ENCODE peak calls at places on chromosomes 11 and 22, in nine cellular contexts. F is M059J; U is HFF-Myc; N is CD4-positive, alpha-beta memory T cell; L is mammary epithelial cell; P is NCI-H1092; S is stimulated activated naive CD8-positive, alpha-beta T cell treated with anti-CD3 and anti-CD28 coated beads, Interleukin-15, amount 100 ng/mL, for 72 hours; J is H54; G is substantia nigra. H is an unnamed sample.

GRCh38 chr11:14358729-14359439 is at the start of gene RRAS2:
- DNase-seq in F (peak), U (no peak), N (peak), L (peak), P (peak), S (peak), J (peak), G (no peak), H (no peak)

GRCh38 chr11:40186401-40187091 is 1272.9 kb downstream of the LRRC4C start:
- DNase-seq in F (no peak), U (no peak), N (no peak), L (no peak), P (peak), S (no peak), J (no peak), G (no peak), H (no peak)

GRCh38 chr11:77236901-77237300 is 64.6 kb downstream of the GDPD4 start:
- DNase-seq in F (peak), U (no peak), N (no peak), L (no peak), P (no peak), S (no peak), J (no peak), G (no peak), H (no peak)

GRCh38 chr11:94185387-94186084 is 56.9 kb downstream of the PANX1 start:
- DNase-seq in F (no peak), U (no peak), N (no peak), L (no peak), P (no peak), S (no peak), J (no peak), G (no peak), H (peak)

GRCh38 chr11:17930544-17931144 is 82.2 kb downstream of the SERGEF start:
- DNase-seq in F (no peak), U (no peak), N (no peak), L (no peak), P (no peak), S (no peak), J (no peak), G (no peak), H (no peak)

GRCh38 chr11:36349345-36350136 is 53.5 kb downstream of the PRR5L start:
- DNase-seq in F (no peak), U (no peak), N (no peak), L (no peak), P (no peak), S (no peak), J (no peak), G (no peak), H (no peak)

GRCh38 chr22:47686594-47687363 is 924.3 kb downstream of the TBC1D22A start:
- DNase-seq in F (no peak), U (no peak), N (no peak), L (no peak), P (no peak), S (no peak), J (no peak), G (no peak), H (no peak)

GRCh38 chr11:23540101-23540561 is 679.9 kb upstream of the CCDC179 start:
- DNase-seq in F (peak), U (peak), N (no peak), L (peak), P (no peak), S (peak), J (peak), G (no peak), H (no peak)

GRCh38 chr22:19872779-19873137 is 18.1 kb upstream of the GNB1L start:
- DNase-seq in F (no peak), U (no peak), N (no peak), L (no peak), P (no peak), S (no peak), J (no peak), G (no peak), H (no peak)

GRCh38 chr22:17727244-17727892 is 46.9 kb downstream of the BID start:
- DNase-seq in F (no peak), U (no peak), N (no peak), L (no peak), P (no peak), S (no peak), J (no peak), G (no peak), H (no peak)

GRCh38 chr22:23565942-23566715 is 14.0 kb downstream of the IGLL1 start:
- DNase-seq in F (no peak), U (no peak), N (no peak), L (no peak), P (no peak), S (no peak), J (no peak), G (no peak), H (no peak)

GRCh38 chr22:36433318-36434231 is 45.8 kb upstream of the MYH9 start:
- DNase-seq in F (no peak), U (no peak), N (no peak), L (no peak), P (peak), S (no peak), J (no peak), G (no peak), H (no peak)

GRCh38 chr11:8342821-8343681 is 79.4 kb upstream of the LMO1 start:
- DNase-seq in F (peak), U (no peak), N (peak), L (peak), P (no peak), S (peak), J (peak), G (no peak), H (no peak)

GRCh38 chr11:123064268-123064657 is 2.3 kb upstream of the HSPA8 start:
- DNase-seq in F (no peak), U (no peak), N (no peak), L (no peak), P (no peak), S (no peak), J (no peak), G (no peak), H (no peak)

GRCh38 chr11:81995907-81996306 is 737.8 kb downstream of the FAM181B start:
- DNase-seq in F (no peak), U (no peak), N (no peak), L (no peak), P (no peak), S (no peak), J (no peak), G (no peak), H (no peak)

GRCh38 chr11:11382858-11383532 is 29.9 kb upstream of the CSNK2A3 start:
- DNase-seq in F (no peak), U (no peak), N (no peak), L (no peak), P (peak), S (no peak), J (peak), G (no peak), H (no peak)

GRCh38 chr22:44753189-44754042 is 1.0 kb downstream of the ARHGAP8 start:
- DNase-seq in F (no peak), U (no peak), N (no peak), L (peak), P (no peak), S (no peak), J (no peak), G (no peak), H (peak)

GRCh38 chr22:44325718-44326548 is 13.2 kb upstream of the SHISAL1 start:
- DNase-seq in F (peak), U (peak), N (no peak), L (peak), P (no peak), S (no peak), J (no peak), G (no peak), H (no peak)

GRCh38 chr22:46362221-46362933 is 26.9 kb downstream of the TRMU start:
- DNase-seq in F (no peak), U (no peak), N (no peak), L (no peak), P (no peak), S (no peak), J (no peak), G (no peak), H (no peak)

GRCh38 chr22:29157759-29158535 is 47.7 kb upstream of the EMID1 start:
- DNase-seq in F (peak), U (no peak), N (no peak), L (no peak), P (no peak), S (no peak), J (no peak), G (no peak), H (no peak)

GRCh38 chr11:132439711-132440300 is 1069.4 kb downstream of the NTM start:
- DNase-seq in F (no peak), U (no peak), N (no peak), L (no peak), P (no peak), S (no peak), J (no peak), G (no peak), H (no peak)

GRCh38 chr11:66745356-66746235 is 16.6 kb upstream of the SPTBN2 start:
- DNase-seq in F (no peak), U (no peak), N (peak), L (peak), P (peak), S (peak), J (no peak), G (no peak), H (no peak)

GRCh38 chr11:12569499-12570040 is 104.7 kb upstream of the TEAD1 start:
- DNase-seq in F (no peak), U (no peak), N (no peak), L (no peak), P (no peak), S (no peak), J (no peak), G (no peak), H (no peak)

GRCh38 chr11:109783842-109784241 is 309.4 kb upstream of the ZC3H12C start:
- DNase-seq in F (no peak), U (no peak), N (no peak), L (no peak), P (no peak), S (no peak), J (no peak), G (no peak), H (no peak)

GRCh38 chr11:2892215-2893020 is 6.8 kb upstream of the CDKN1C start:
- DNase-seq in F (peak), U (no peak), N (peak), L (no peak), P (peak), S (peak), J (peak), G (no peak), H (peak)

GRCh38 chr11:64536396-64536935 is 54.6 kb upstream of the SLC22A12 start:
- DNase-seq in F (peak), U (no peak), N (no peak), L (no peak), P (no peak), S (no peak), J (no peak), G (no peak), H (no peak)

GRCh38 chr11:2267871-2268825 is 2.2 kb downstream of the ASCL2 start:
- DNase-seq in F (no peak), U (no peak), N (no peak), L (no peak), P (no peak), S (no peak), J (no peak), G (no peak), H (no peak)

GRCh38 chr11:31560842-31561476 is 51.4 kb downstream of the ELP4 start:
- DNase-seq in F (no peak), U (no peak), N (no peak), L (no peak), P (no peak), S (no peak), J (no peak), G (no peak), H (no peak)

GRCh38 chr11:68009391-68010000 is 631 bp upstream of the ALDH3B1 start:
- DNase-seq in F (peak), U (no peak), N (no peak), L (peak), P (no peak), S (no peak), J (no peak), G (no peak), H (no peak)

GRCh38 chr11:60169264-60169915 is 13.5 kb downstream of the MS4A6A start:
- DNase-seq in F (peak), U (no peak), N (no peak), L (peak), P (no peak), S (no peak), J (peak), G (no peak), H (no peak)

H was measured in AG09319.